ENCODE peak calls at places on chromosome 12, in four cellular contexts. N is mesothelial cell of epicardium, G is lower lobe of right lung, Z is Calu3. T is an unnamed sample.

GRCh38 chr12:20695232-20695631 is at the start of gene SLCO1C1:
- DNase-seq in Z (no peak), G (no peak), N (no peak), T (no peak)

GRCh38 chr12:104668274-104668718 is 211.5 kb downstream of the CHST11 start:
- DNase-seq in N (no peak), Z (no peak), G (peak), T (peak)

GRCh38 chr12:58105225-58106119 is 164.1 kb downstream of the ATP23 start:
- DNase-seq in N (no peak), G (no peak), Z (no peak), T (no peak)

GRCh38 chr12:107864235-107864634 is 89.7 kb downstream of the ASCL4 start:
- DNase-seq in Z (no peak), N (no peak), G (no peak), T (no peak)

GRCh38 chr12:42958271-42958674 is 368.7 kb upstream of the PRICKLE1 start:
- DNase-seq in G (no peak), Z (no peak), N (no peak), T (no peak)

GRCh38 chr12:87376722-87377121 is 652.5 kb downstream of the C12orf50 start:
- DNase-seq in G (no peak), N (no peak), Z (no peak), T (no peak)

GRCh38 chr12:53344824-53345485 is 8.8 kb upstream of the SP7 start:
- DNase-seq in N (peak), G (peak), Z (peak), T (peak)

GRCh38 chr12:122862872-122863701 is 27.8 kb downstream of the HIP1R start:
- DNase-seq in G (peak), N (no peak), Z (peak), T (peak)

GRCh38 chr12:53538209-53538689 is 31.0 kb upstream of the NPFF start:
- DNase-seq in Z (peak), G (no peak), N (no peak), T (peak)

GRCh38 chr12:57895337-57896138 is 45.8 kb upstream of the ATP23 start:
- DNase-seq in N (no peak), Z (no peak), G (no peak), T (no peak)

GRCh38 chr12:8544295-8544694 is 3.6 kb upstream of the CLEC4E start:
- DNase-seq in N (peak), G (peak), Z (peak), T (peak)

GRCh38 chr12:131860472-131861260 is 32.5 kb downstream of the MMP17 start:
- DNase-seq in Z (peak), N (peak), G (peak), T (peak)

GRCh38 chr12:133165776-133166175 is 15.5 kb upstream of the ZNF268 start:
- DNase-seq in Z (no peak), G (no peak), N (no peak), T (no peak)

GRCh38 chr12:211639-212382 is 2.1 kb downstream of the SLC6A12 start:
- DNase-seq in G (no peak), Z (no peak), N (no peak), T (no peak)

GRCh38 chr12:104604995-104605675 is 148.4 kb downstream of the CHST11 start:
- DNase-seq in G (peak), N (no peak), Z (no peak), T (no peak)

GRCh38 chr12:16350682-16351081 is 3.2 kb downstream of the MGST1 start:
- DNase-seq in N (no peak), G (peak), Z (peak), T (no peak)

GRCh38 chr12:89469361-89469760 is 55.2 kb downstream of the GALNT4 start:
- DNase-seq in Z (no peak), G (no peak), N (no peak), T (no peak)

GRCh38 chr12:1277905-1278304 is 286.9 kb downstream of the ERC1 start:
- DNase-seq in G (no peak), Z (no peak), N (no peak), T (no peak)

GRCh38 chr12:101018540-101018939 is 191.5 kb downstream of the SLC5A8 start:
- DNase-seq in N (no peak), G (no peak), Z (peak), T (no peak)

GRCh38 chr12:50951112-50951511 is 1.2 kb upstream of the HIGD1C start:
- DNase-seq in N (no peak), G (no peak), Z (no peak), T (no peak)

GRCh38 chr12:124295431-124296058 is 652 bp downstream of the RFLNA start:
- DNase-seq in Z (no peak), N (no peak), G (peak), T (peak)

GRCh38 chr12:126668538-126668937 is 1598.4 kb upstream of the TMEM132C start:
- DNase-seq in N (no peak), Z (peak), G (no peak), T (no peak)

GRCh38 chr12:111616177-111616623 is 17.1 kb upstream of the ATXN2 start:
- DNase-seq in G (no peak), N (no peak), Z (no peak), T (peak)

GRCh38 chr12:128792881-128793280 is 30.9 kb downstream of the SLC15A4 start:
- DNase-seq in G (peak), Z (no peak), N (no peak), T (no peak)

GRCh38 chr12:104568881-104569280 is 112.1 kb downstream of the CHST11 start:
- DNase-seq in Z (no peak), G (no peak), N (no peak), T (no peak)

GRCh38 chr12:11765421-11765816 is 115.9 kb downstream of the ETV6 start:
- DNase-seq in Z (no peak), N (no peak), G (no peak), T (no peak)

GRCh38 chr12:101174576-101174975 is 35.5 kb downstream of the SLC5A8 start:
- DNase-seq in Z (no peak), N (no peak), G (no peak), T (peak)

GRCh38 chr12:132356686-132357622 is 27.6 kb upstream of the GALNT9 start:
- DNase-seq in Z (peak), G (peak), N (peak), T (peak)

GRCh38 chr12:752673-753400 is 458 bp downstream of the WNK1 start:
- DNase-seq in G (peak), Z (peak), N (peak), T (peak)

GRCh38 chr12:106123551-106123991 is 15.2 kb downstream of the NUAK1 start:
- DNase-seq in Z (no peak), N (no peak), G (no peak), T (no peak)

GRCh38 chr12:51386361-51386760 is 4.8 kb downstream of the GALNT6 start:
- DNase-seq in N (no peak), Z (no peak), G (no peak), T (no peak)

GRCh38 chr12:132657004-132657727 is 30.0 kb downstream of the POLE start:
- DNase-seq in N (no peak), G (no peak), Z (no peak), T (no peak)

GRCh38 chr12:31868980-31869379 is 90.2 kb upstream of the RESF1 start:
- DNase-seq in Z (peak), G (no peak), N (no peak), T (no peak)

GRCh38 chr12:111034911-111035577 is 114.7 kb upstream of the MYL2 start:
- DNase-seq in G (no peak), Z (no peak), N (peak), T (no peak)

GRCh38 chr12:121015825-121016766 is at the start of gene C12orf43:
- DNase-seq in Z (peak), N (peak), G (peak), T (peak)
- TF ChIP-seq CTCF in Z (no peak), N (no peak), G (no peak), T (no peak)

DNA sequence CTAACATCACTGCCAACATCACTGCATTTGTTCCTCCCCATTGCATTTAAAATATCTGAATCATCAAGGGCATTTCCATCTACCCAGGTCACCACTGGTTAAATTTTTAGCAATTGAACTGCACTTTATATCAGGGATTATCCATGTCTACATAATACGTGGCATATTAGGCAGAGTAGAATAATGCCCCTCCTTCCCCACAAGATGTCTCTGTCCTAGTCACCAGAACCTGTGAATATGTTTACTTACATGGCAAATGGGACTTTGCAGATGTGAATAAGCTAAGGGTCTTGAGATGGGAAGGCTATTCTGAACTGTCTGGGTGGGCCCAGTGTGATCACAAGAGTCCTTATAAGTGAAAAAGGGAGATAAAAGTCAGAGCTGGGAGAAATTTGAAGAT is 181.7 kb upstream of the ARID2 start:
- DNase-seq in G (no peak), Z (no peak), N (no peak), T (no peak)
- TF ChIP-seq CTCF in G (no peak), Z (no peak), N (no peak), T (no peak)

GRCh38 chr12:46300906-46301305 is 32.1 kb upstream of the SLC38A1 start:
- DNase-seq in G (no peak), Z (no peak), N (no peak), T (no peak)

GRCh38 chr12:46299846-46300245 is 31.0 kb upstream of the SLC38A1 start:
- DNase-seq in G (no peak), Z (no peak), N (no peak), T (no peak)

GRCh38 chr12:46304080-46304479 is 35.2 kb upstream of the SLC38A1 start:
- DNase-seq in G (no peak), Z (no peak), N (no peak), T (no peak)

DNA sequence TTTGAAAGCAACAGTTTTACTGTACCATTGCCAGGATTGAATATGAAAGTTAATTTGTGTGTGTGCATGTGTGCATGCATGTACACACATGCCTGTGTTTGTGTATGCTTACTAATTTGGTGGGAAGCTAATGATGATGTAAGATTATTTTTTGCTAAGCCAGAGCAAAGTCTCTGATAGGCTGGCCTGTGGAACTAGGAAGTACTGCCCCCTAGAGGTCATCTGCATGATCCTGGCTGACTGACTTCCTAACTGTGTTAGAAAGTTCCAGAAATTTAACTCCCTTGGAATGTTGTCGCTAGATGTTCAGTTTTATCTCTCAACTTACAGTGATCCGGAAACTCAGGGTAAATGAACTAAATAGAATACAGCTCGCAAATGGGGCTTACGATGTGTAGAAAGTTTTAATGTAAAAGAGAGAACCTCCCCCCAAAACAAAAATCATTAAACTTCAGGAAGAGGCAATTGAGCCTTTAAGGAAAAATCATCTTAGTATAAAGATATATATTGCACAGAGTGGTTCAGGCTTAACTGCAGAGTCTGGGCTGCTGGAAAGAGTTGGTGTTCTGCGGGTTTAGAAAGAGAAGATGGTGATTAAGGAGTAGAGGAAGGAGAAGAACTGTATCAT is 34.3 kb upstream of the SLC38A1 start:
- DNase-seq in N (no peak), G (no peak), Z (peak), T (peak)
- TF ChIP-seq CTCF in N (peak), G (peak), Z (peak), T (peak)

GRCh38 chr12:6688543-6688999 is 604 bp downstream of the ZNF384 start:
- DNase-seq in N (no peak), Z (peak), G (peak), T (peak)
- TF ChIP-seq CTCF in N (no peak), Z (no peak), G (no peak), T (no peak)

GRCh38 chr12:64678248-64678647 is 68.0 kb downstream of the RASSF3 start:
- DNase-seq in N (no peak), Z (peak), G (no peak), T (no peak)
- TF ChIP-seq CTCF in N (no peak), Z (peak), G (no peak), T (peak)

GRCh38 chr12:66235626-66236281 is 46.7 kb downstream of the IRAK3 start:
- DNase-seq in N (no peak), G (no peak), Z (no peak), T (no peak)
- TF ChIP-seq CTCF in N (no peak), G (no peak), Z (no peak), T (no peak)

DNA sequence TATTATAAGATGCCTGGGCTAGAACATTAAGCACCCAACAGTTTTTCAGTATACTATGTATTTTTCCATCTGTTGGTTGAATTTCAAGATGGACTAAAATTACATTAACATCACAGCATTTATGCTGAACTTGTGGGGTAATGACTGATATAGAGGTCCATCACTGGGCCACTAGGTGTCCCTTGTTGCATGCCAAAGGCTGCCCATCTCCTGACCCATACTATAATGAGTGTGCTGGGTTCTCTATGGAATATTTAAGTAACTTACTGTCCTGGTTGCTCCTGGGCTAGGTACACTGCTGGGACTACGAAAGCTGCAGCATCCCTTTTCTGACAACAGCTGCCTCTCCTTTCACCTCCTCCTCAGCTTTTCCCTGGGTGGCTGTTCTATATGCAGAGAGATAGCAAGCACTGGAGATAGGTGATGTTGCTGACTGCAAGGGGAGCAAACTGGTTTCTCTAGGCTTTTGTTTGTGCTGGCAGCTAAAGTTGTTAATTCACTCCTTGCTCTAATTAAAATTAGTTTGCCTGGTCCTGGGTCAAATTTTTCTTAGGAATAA is 138.6 kb upstream of the TRHDE start:
- DNase-seq in Z (no peak), N (no peak), G (no peak), T (no peak)
- TF ChIP-seq CTCF in Z (no peak), N (no peak), G (no peak), T (no peak)

GRCh38 chr12:26469801-26470200 is 274.4 kb downstream of the SSPN start:
- DNase-seq in N (no peak), Z (no peak), G (no peak), T (no peak)

GRCh38 chr12:26471560-26471959 is 276.2 kb downstream of the SSPN start:
- DNase-seq in G (no peak), Z (no peak), N (no peak), T (no peak)

GRCh38 chr12:26473291-26473690 is 277.9 kb downstream of the SSPN start:
- DNase-seq in G (no peak), N (no peak), Z (no peak), T (no peak)
- TF ChIP-seq CTCF in G (no peak), N (no peak), Z (no peak), T (no peak)

DNA sequence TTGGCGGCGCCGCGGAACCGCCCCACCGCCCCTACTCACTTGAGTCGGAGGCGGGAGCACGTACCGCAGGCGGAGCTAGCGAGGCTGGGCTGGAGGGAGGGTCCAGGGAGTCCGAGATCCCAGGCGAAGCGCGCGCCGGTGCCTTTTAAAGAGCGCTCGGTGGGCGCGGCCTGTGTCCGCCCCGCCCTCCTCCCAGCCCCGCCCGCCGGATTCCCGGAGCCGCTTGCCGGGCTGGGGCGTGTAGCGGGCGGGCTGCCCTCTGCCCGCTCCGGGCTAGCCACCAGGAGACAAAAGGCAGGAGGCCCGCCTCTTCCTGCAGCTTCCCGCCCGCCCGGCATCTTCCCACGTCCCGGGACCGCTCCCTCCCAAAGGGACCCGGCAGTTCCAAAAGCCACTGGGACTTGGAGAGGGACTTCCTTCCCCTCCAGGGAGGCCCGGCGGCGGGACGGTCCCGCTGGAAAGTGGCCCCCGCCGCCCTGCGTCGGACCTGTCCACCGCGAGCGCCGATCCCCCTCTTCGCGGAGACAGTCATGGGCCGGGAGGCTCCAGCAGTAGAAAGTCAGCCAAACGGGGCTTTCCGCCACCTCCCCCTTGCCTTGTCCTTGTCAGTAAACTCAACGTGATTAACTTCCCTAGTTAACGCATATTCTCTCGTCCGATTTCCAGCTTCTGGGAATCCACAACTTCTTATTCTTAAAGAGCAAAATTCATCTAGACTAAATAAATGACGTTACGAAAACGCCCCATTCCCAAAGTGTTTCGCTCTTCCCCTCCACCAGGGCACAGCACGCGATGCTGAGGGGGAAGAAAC is at the start of gene CSRP2:
- DNase-seq in G (peak), Z (peak), N (peak), T (peak)
- TF ChIP-seq CTCF in G (peak), Z (no peak), N (no peak), T (no peak)

DNA sequence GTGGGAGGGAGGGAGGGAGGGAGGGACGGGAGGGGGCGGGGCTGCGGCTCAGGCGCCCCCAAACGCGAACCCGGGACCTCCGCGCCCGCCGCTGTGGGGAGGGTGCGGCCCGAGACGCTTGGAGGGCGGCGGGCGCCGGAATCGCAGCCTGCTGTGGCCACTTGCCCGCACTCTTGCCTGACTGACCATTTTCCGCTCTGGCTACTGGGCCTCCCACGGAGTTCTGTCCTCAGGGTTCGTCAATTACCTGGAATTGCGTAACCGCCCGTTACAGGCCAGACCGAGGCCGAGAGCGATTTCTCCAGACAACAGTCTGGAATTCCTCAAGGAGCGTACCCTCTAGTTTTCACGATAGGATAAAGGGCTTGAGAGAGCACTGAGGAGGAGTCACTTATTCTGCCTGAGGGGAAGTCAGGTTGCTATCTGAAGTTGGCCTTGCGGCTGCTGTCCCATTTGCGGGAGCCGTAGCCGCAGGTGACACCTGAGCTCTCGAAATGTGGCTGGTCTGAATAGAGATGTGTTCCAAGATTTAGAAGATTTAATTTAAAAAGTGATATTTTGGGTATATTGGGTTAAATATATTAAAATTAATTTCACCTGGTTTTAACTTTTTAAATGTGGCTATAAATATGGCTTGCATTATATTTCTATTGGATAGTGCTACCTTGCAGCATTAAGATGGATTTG is 446 bp upstream of the ZNF641 start:
- DNase-seq in G (peak), N (no peak), Z (peak), T (peak)
- TF ChIP-seq CTCF in G (no peak), N (no peak), Z (no peak), T (no peak)